ENCODE peak calls at places on chromosomes 4 and X, in four cellular contexts. X, Q, I and V are unnamed samples.

GRCh38 chr4:33149658-33150057 is 2429.5 kb downstream of the PCDH7 start:
- ATAC-seq in X (no peak), I (no peak), Q (no peak), V (no peak)

GRCh38 chr4:185457136-185457535 is 14.4 kb downstream of the CCDC110 start:
- ATAC-seq in I (no peak), Q (no peak), X (peak; percentile 98), V (no peak)

GRCh38 chr4:11106190-11106589 is 322.5 kb downstream of the HS3ST1 start:
- ATAC-seq in I (no peak), Q (no peak), X (no peak), V (no peak)

GRCh38 chrX:39162322-39162721 is 361.1 kb downstream of the MID1IP1 start:
- ATAC-seq in X (peak; percentile 79), I (peak; percentile 71), Q (peak; percentile 85), V (peak; percentile 57)

GRCh38 chr4:37477126-37477525 is 209.1 kb downstream of the RELL1 start:
- ATAC-seq in Q (no peak), X (no peak), I (no peak), V (no peak)

GRCh38 chrX:147183161-147183560 is 368.6 kb upstream of the CXorf51A start:
- ATAC-seq in X (peak; percentile 34), I (no peak), Q (no peak), V (no peak)

GRCh38 chr4:102825261-102826071 is 1.9 kb downstream of the UBE2D3 start:
- ATAC-seq in Q (no peak), X (no peak), I (no peak), V (no peak)

GRCh38 chr4:126947536-126947935 is 685.2 kb upstream of the INTU start:
- ATAC-seq in Q (no peak), I (no peak), X (no peak), V (no peak)

GRCh38 chr4:184331155-184331995 is 113.7 kb upstream of the ENPP6 start:
- ATAC-seq in I (peak; percentile 73), X (peak; percentile 85), Q (no peak), V (peak; percentile 66)

GRCh38 chrX:1051421-1051820 is 161.0 kb downstream of the CRLF2 start:
- ATAC-seq in X (no peak), Q (no peak), I (no peak), V (no peak)

GRCh38 chr4:77881460-77882295 is 19.0 kb downstream of the MRPL1 start:
- ATAC-seq in I (no peak), Q (no peak), X (peak; percentile 88), V (no peak)

GRCh38 chr4:105630670-105631655 is 77.5 kb downstream of the INTS12 start:
- ATAC-seq in X (no peak), I (no peak), Q (no peak), V (no peak)

GRCh38 chrX:155968106-155968714 is 29.3 kb upstream of the IL9R start:
- ATAC-seq in I (no peak), Q (no peak), X (no peak), V (no peak)

GRCh38 chr4:48296330-48296729 is 26.7 kb upstream of the TEC start:
- ATAC-seq in I (no peak), Q (no peak), X (no peak), V (no peak)

GRCh38 chr4:20868108-20868507 is 167.8 kb downstream of the PACRGL start:
- ATAC-seq in Q (no peak), X (no peak), I (no peak), V (no peak)

GRCh38 chr4:113419631-113420030 is 341.9 kb downstream of the CAMK2D start:
- ATAC-seq in I (no peak), X (no peak), Q (no peak), V (no peak)

GRCh38 chr4:113420938-113421337 is 340.6 kb downstream of the CAMK2D start:
- ATAC-seq in X (no peak), Q (no peak), I (no peak), V (no peak)

GRCh38 chr4:113423631-113424030 is 337.9 kb downstream of the CAMK2D start:
- ATAC-seq in X (no peak), I (no peak), Q (no peak), V (no peak)
- TF ChIP-seq CTCF in X (no peak), I (no peak), Q (no peak), V (no peak)

GRCh38 chr4:52915131-52915645 is 53.1 kb downstream of the RASL11B start:
- ATAC-seq in Q (no peak), I (no peak), X (no peak), V (no peak)

GRCh38 chr4:52914051-52914605 is 52.0 kb downstream of the RASL11B start:
- ATAC-seq in Q (no peak), I (peak; percentile 53), X (peak; percentile 85), V (no peak)

GRCh38 chr4:52910115-52910514 is 48.0 kb downstream of the RASL11B start:
- ATAC-seq in I (no peak), X (no peak), Q (no peak), V (no peak)

GRCh38 chr4:52911684-52912294 is 49.7 kb downstream of the RASL11B start:
- ATAC-seq in Q (no peak), I (peak; percentile 83), X (peak; percentile 65), V (no peak)

DNA sequence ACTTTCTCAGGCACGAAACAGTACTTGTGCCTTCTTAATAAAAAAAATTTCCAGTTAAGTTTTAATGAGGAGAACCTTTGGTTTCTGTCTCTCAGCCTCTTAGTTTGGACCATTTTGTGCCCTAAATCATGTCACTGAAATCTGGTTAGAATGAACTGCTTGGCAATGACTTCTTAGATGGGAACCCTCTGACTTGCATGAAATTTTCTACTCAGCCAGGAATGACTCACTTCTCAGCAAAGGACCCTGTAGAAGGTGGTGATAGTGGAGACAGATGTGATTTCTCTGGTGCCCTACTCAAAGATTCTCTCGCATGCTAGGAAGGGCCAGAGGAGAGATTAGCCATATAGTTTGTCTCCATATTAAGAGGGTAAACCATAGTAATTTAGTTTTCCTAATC is 50.5 kb downstream of the RASL11B start:
- ATAC-seq in Q (no peak), I (no peak), X (no peak), V (no peak)
- H3K4me1 ChIP-seq in Q (no peaks in the 10 kb centered on the region), I (peaks cover 6% of the 10 kb centered on the region), X (peaks cover 26% of the 10 kb centered on the region), V (no peaks in the 10 kb centered on the region)

GRCh38 chr4:97851115-97851514 is 292.2 kb downstream of the STPG2 start:
- ATAC-seq in X (no peak), Q (no peak), I (no peak), V (no peak)

GRCh38 chr4:97841512-97841911 is 301.8 kb downstream of the STPG2 start:
- ATAC-seq in I (no peak), Q (no peak), X (no peak), V (no peak)

DNA sequence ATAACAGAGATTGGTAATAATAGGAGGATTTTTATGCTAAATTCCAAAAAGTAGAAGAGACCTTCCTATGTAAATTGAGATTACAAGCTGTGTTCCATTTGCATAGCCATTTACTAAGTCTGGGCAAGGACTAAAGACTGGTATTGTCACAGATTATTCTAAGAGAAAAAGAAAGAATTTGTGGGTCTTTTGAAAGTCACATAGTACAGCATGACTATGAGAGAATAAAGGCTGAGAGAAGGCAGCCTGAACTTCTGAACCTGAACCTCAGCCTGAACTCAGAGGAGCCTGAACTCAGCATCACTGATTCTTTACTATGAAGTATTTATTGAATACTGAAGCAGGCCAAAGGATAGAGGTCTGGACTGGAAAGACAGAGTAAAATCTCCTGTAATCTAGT is 297.5 kb downstream of the STPG2 start:
- ATAC-seq in Q (no peak), I (no peak), X (no peak), V (no peak)
- H3K9me3 ChIP-seq in Q (no peaks in the 10 kb centered on the region), I (no peaks in the 10 kb centered on the region), X (no peaks in the 10 kb centered on the region), V (no peaks in the 10 kb centered on the region)

GRCh38 chrX:140053841-140054240 is 88.5 kb upstream of the CXorf66 start:
- ATAC-seq in I (no peak), X (no peak), Q (no peak), V (no peak)

GRCh38 chrX:140057001-140057411 is 91.7 kb upstream of the CXorf66 start:
- ATAC-seq in Q (no peak), I (peak; percentile 77), X (peak; percentile 99), V (peak; percentile 75)
- TF ChIP-seq CTCF in Q (peak; percentile 49), I (peak; percentile 69), X (peak; percentile 94), V (peak; percentile 48)

GRCh38 chr4:2691952-2692435 is 64.1 kb downstream of the TNIP2 start:
- ATAC-seq in X (no peak), Q (no peak), I (no peak), V (no peak)
- H3K4me1 ChIP-seq in X (no peaks in the 10 kb centered on the region), Q (no peaks in the 10 kb centered on the region), I (peaks cover 4% of the 10 kb centered on the region), V (no peaks in the 10 kb centered on the region)

GRCh38 chr4:29734785-29735184 is 985.4 kb upstream of the PCDH7 start:
- ATAC-seq in X (no peak), I (no peak), Q (no peak), V (no peak)

DNA sequence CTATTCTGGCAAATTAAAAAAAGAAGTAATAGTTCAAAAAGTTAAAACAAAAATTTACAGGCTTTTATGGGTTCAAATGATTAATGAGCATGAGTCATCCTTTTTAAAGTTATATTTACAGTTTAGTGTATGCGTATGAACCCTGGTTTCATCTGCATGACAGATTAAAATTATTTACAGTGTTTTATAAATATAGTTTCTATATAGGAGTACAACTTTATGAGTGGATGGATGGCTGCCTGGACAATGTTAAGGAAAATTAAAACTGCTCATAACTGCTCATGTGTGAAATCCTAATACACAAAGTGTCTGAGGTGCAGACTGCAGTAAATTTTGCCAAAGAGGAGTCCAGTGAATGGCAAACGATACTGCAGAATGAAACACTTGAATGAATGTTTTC is 985.8 kb upstream of the PCDH7 start:
- ATAC-seq in Q (no peak), X (no peak), I (no peak), V (no peak)
- H3K9me3 ChIP-seq in Q (no peaks in the 10 kb centered on the region), X (no peaks in the 10 kb centered on the region), I (no peaks in the 10 kb centered on the region), V (no peaks in the 10 kb centered on the region)

GRCh38 chr4:150209140-150209829 is 131.0 kb downstream of the DCLK2 start:
- ATAC-seq in Q (no peak), X (peak; percentile 71), I (peak; percentile 67), V (peak; percentile 69)
- TF ChIP-seq CTCF in Q (no peak), X (peak; percentile 14), I (peak; percentile 58), V (peak; percentile 18)

GRCh38 chr4:158805628-158806471 is 37.0 kb downstream of the FNIP2 start:
- ATAC-seq in I (peak; percentile 50), X (peak; percentile 43), Q (no peak), V (peak; percentile 11)
- H3K4me1 ChIP-seq in I (peaks cover 74% of the 10 kb centered on the region), X (peaks cover 34% of the 10 kb centered on the region), Q (peaks cover 16% of the 10 kb centered on the region), V (peaks cover 13% of the 10 kb centered on the region)

GRCh38 chrX:151970027-151970426 is 4.4 kb downstream of the GABRE start:
- ATAC-seq in Q (no peak), I (no peak), X (no peak), V (no peak)
- H3K9me3 ChIP-seq in Q (no peaks in the 10 kb centered on the region), I (no peaks in the 10 kb centered on the region), X (no peaks in the 10 kb centered on the region), V (no peaks in the 10 kb centered on the region)

DNA sequence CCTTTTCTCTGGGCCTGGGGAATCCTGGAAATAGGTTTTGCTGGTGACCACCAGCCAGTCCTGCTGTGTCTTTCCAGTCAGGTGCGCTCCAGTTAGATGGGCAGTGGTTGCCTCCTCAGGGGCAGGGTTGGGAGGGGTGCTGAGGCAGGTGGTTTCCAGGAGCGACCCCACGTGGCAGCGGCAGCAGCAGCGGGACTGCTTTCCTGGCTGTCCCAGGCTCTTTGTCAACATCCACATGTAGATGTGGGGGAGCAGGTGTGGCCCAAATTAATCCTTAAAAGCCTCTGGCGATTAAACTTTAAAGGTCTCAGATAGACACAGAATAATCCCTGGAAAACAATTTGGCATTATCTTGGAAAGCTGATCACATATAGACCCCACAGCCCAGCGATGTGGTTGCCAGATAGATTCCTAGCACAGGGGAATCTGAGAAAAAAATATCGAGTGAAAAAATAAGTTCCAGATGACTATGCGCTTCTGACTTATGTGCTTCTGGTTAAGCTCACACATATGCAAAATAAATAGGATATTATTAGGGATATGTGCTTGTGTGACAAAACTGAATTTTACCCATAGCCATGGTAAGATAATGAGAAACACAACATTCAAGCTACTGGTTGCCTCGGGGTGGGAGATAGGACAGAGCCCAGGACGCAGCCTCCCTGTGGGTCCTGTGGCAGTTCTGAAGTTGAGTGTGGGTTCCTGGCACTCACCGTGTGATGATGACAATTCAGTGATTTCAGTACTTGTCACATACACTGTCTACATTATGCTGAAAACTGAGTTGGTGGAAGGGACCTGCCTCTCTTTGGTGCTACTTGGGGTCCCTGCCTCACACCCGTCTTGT is 336.4 kb downstream of the ARHGAP10 start:
- ATAC-seq in Q (no peak), I (no peak), X (no peak), V (no peak)
- TF ChIP-seq CTCF in Q (no peak), I (no peak), X (no peak), V (no peak)